ENCODE peak calls at places on chromosomes 4 and X, in nine cellular contexts. Z is AG09319, O is SK-N-SH, L is foreskin fibroblast, A is GM10248, C is psoas muscle, G is cardiac muscle cell, D is neural crest cell, I is fibroblast of mammary gland. X is an unnamed sample.

GRCh38 chr4:81504685-81505598 is 33.2 kb upstream of the RASGEF1B start:
- DNase-seq in L (no peak), G (no peak), Z (no peak), I (peak; percentile 5), A (no peak), C (peak; percentile 75), D (no peak), O (no peak), X (no peak)

GRCh38 chrX:79078114-79078513 is 66.4 kb upstream of the GPR174 start:
- DNase-seq in L (no peak), C (no peak), G (no peak), I (no peak), O (no peak), A (no peak), Z (no peak), D (no peak), X (no peak)

GRCh38 chr4:26993541-26993940 is 132.9 kb downstream of the STIM2 start:
- DNase-seq in D (no peak), G (no peak), L (no peak), O (no peak), I (no peak), C (no peak), A (no peak), Z (no peak), X (no peak)

GRCh38 chr4:27986476-27986875 is 1125.8 kb downstream of the STIM2 start:
- DNase-seq in D (no peak), L (no peak), O (no peak), G (no peak), Z (no peak), C (no peak), A (no peak), I (no peak), X (no peak)

GRCh38 chr4:41448935-41449334 is 89.0 kb upstream of the LIMCH1 start:
- DNase-seq in C (peak; percentile 61), D (no peak), G (no peak), O (no peak), A (no peak), I (peak; percentile 45), Z (no peak), L (peak; percentile 53), X (no peak)

GRCh38 chr4:176925962-176926361 is 133.2 kb upstream of the VEGFC start:
- DNase-seq in Z (no peak), D (no peak), A (no peak), L (no peak), G (no peak), C (no peak), O (no peak), I (no peak), X (no peak)

GRCh38 chr4:112167790-112168189 is 22.5 kb downstream of the FAM241A start:
- DNase-seq in D (no peak), C (no peak), O (no peak), A (no peak), L (peak; percentile 40), Z (no peak), I (no peak), G (no peak), X (no peak)

GRCh38 chr4:164614999-164615398 is 138.9 kb upstream of the SMIM31 start:
- DNase-seq in C (no peak), D (no peak), I (no peak), O (no peak), Z (no peak), A (no peak), L (no peak), G (no peak), X (no peak)

GRCh38 chrX:124223524-124223923 is 108.9 kb upstream of the TEX13D start:
- DNase-seq in O (no peak), D (peak; percentile 49), A (no peak), L (no peak), G (peak; percentile 25), C (no peak), I (no peak), Z (no peak), X (no peak)

GRCh38 chr4:133910165-133910564 is 291.4 kb downstream of the PABPC4L start:
- DNase-seq in G (no peak), O (no peak), L (no peak), C (no peak), A (no peak), I (no peak), Z (no peak), D (no peak), X (no peak)

GRCh38 chr4:124530464-124531077 is 182.0 kb downstream of the ANKRD50 start:
- DNase-seq in I (peak; percentile 77), G (no peak), D (no peak), L (peak; percentile 73), Z (peak; percentile 41), A (no peak), O (no peak), C (no peak), X (no peak)

GRCh38 chr4:76058302-76058701 is 16.2 kb upstream of the ART3 start:
- DNase-seq in I (no peak), O (no peak), G (no peak), C (no peak), D (no peak), A (peak; percentile 35), L (no peak), Z (no peak), X (no peak)

GRCh38 chr4:125434136-125434535 is 119.4 kb downstream of the FAT4 start:
- DNase-seq in O (no peak), Z (peak; percentile 12), C (no peak), A (no peak), D (no peak), I (peak; percentile 81), L (peak; percentile 65), G (no peak), X (no peak)

GRCh38 chr4:53586121-53586816 is 5.0 kb downstream of the LNX1 start:
- DNase-seq in Z (peak; percentile 73), G (no peak), O (no peak), A (no peak), D (no peak), I (peak; percentile 93), C (no peak), L (peak; percentile 93), X (no peak)

GRCh38 chrX:40199704-40200103 is 101.9 kb upstream of the BCOR start:
- DNase-seq in D (no peak), I (no peak), O (no peak), Z (no peak), C (no peak), A (no peak), L (peak; percentile 57), G (no peak), X (no peak)

GRCh38 chr4:159416073-159416472 is 313.2 kb downstream of the RAPGEF2 start:
- DNase-seq in I (no peak), D (no peak), C (no peak), O (no peak), A (no peak), Z (no peak), L (no peak), G (no peak), X (no peak)

GRCh38 chr4:55278316-55278715 is 67.7 kb upstream of the SRD5A3 start:
- DNase-seq in I (no peak), G (no peak), C (no peak), Z (no peak), D (no peak), L (no peak), A (no peak), O (no peak), X (no peak)

GRCh38 chrX:150406559-150406958 is 43.4 kb downstream of the MAMLD1 start:
- DNase-seq in C (no peak), A (no peak), L (no peak), I (no peak), Z (no peak), O (no peak), G (no peak), D (no peak), X (no peak)

DNA sequence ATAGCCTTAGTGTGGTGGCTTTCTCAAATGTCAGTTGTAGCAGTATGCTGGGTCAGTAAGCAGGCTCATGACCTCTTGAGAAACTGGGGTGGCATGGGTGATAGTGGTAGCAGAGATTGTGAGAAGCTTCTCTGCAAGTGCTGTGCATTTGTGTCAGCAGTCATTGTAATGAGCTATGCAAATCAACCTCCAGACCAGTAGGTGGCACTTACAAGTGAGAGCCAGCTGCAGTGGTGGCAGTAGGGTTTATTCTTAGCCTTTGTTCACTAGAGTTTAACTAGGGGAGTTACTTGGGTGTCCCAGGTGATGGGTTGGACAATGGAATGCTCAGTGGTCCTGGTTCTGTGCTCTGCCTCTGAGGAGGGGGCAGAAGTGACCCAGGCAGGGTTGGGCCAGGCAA is 818.7 kb downstream of the PCDH7 start:
- DNase-seq in C (no peak), Z (no peak), L (no peak), O (no peak), A (no peak), G (no peak), D (no peak), I (no peak), X (no peak)
- TF ChIP-seq CTCF in C (no peak), Z (no peak), L (no peak), O (no peak), A (no peak), G (no peak), D (no peak), I (no peak), X (no peak)

GRCh38 chrX:33434256-33435092 is 223.1 kb upstream of the DMD start:
- DNase-seq in G (peak; percentile 82), I (peak; percentile 45), D (peak; percentile 85), C (no peak), L (peak; percentile 25), O (peak; percentile 42), A (peak; percentile 8), Z (peak; percentile 1), X (peak; percentile 64)
- TF ChIP-seq CTCF in G (peak; percentile 57), I (peak; percentile 83), D (peak; percentile 90), C (peak; percentile 94), L (peak; percentile 53), O (peak; percentile 80), A (peak; percentile 72), Z (peak; percentile 84), X (peak; percentile 86)

GRCh38 chr4:7721984-7722551 is 217.6 kb downstream of the AFAP1 start:
- DNase-seq in O (no peak), D (no peak), Z (no peak), C (no peak), L (no peak), G (no peak), I (no peak), A (no peak), X (no peak)
- TF ChIP-seq CTCF in O (peak; percentile 17), D (no peak), Z (no peak), C (no peak), L (no peak), G (peak; percentile 48), I (no peak), A (no peak), X (no peak)

DNA sequence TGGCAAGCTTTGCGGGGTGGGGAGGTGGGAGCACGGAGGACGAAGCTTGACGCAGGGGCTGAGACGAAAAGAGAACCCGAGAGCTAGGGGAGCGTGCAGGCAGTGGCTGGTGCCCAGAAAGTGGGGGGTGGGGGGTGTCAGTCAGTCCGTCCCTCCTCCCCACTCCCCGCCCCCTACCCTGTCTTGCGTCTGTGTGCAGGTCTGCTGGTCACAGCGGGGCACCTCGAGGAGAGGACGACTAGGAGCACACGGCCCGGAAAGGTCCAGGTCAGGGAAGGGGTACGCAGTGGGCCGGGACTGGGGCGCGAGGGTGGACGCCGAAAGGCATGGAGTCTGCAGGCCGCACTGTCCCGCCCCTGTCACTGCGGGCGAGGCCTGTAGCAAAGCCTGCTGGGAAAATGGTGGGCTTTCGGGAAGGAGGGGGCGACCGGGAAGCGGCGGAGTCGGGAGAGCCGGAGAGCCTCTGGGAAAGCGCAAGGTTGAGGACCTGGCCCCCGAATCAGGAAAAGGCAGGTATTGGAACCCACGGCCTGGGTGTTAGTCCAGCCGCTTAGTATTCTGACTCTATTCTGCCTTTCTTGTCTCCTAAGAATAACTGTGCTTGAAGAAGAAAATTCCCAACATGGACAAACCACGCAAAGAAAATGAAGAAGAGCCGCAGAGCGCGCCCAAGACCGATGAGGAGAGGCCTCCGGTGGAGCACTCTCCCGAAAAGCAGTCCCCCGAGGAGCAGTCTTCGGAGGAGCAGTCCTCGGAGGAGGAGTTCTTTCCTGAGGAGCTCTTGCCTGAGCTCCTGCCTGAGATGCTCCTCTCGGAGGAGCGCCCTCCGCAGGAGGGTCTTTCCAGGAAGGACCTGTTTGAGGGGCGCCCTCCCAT is 758 bp downstream of the TCEAL1 start:
- DNase-seq in G (peak; percentile 88), L (peak; percentile 82), O (peak; percentile 70), C (peak; percentile 71), I (peak; percentile 73), D (peak; percentile 49), Z (peak; percentile 35), A (peak; percentile 32), X (peak; percentile 57)
- TF ChIP-seq CTCF in G (peak; percentile 60), L (peak; percentile 68), O (peak; percentile 65), C (peak; percentile 20), I (peak; percentile 57), D (peak; percentile 60), Z (peak; percentile 74), A (peak; percentile 27), X (no peak)

X was measured in pancreas.